ENCODE peak calls at places on chromosomes 1 and 21, in eight cellular contexts. D is hepatocyte, Z is psoas muscle, I is cardiac muscle cell, Q is IMR-90, H is BE2C, U is ovary, V is kidney. T is an unnamed sample. For H3K4me1, the result is how much of the 10 kb centered on the place peaks cover.

GRCh38 chr1:83929184-83929583 is 69.7 kb downstream of the TTLL7 start:
- DNase-seq in D (no peak), Z (no peak), I (peak), Q (peak), H (no peak), U (no peak), V (no peak), T (no peak)

GRCh38 chr1:235206533-235207201 is 45.6 kb upstream of the RBM34 start:
- DNase-seq in D (no peak), Z (no peak), I (no peak), Q (peak), H (no peak), U (no peak), V (no peak), T (no peak)

GRCh38 chr1:16724718-16725438 is 15.4 kb upstream of the RNU1-4 start:
- DNase-seq in D (peak), Z (peak), I (no peak), Q (no peak), H (no peak), U (no peak), V (peak), T (no peak)

GRCh38 chr1:189659731-189660130 is 817.9 kb downstream of the BRINP3 start:
- DNase-seq in D (no peak), Z (no peak), I (no peak), Q (no peak), H (no peak), U (no peak), V (no peak), T (no peak)

GRCh38 chr1:33242652-33243051 is 13.6 kb upstream of the ZNF362 start:
- DNase-seq in D (no peak), Z (no peak), I (no peak), Q (no peak), H (no peak), U (no peak), V (no peak), T (no peak)

GRCh38 chr1:7334475-7335035 is 436.5 kb upstream of the VAMP3 start:
- DNase-seq in D (peak), Z (no peak), I (peak), Q (peak), H (peak), U (no peak), V (no peak), T (peak)

GRCh38 chr1:150576367-150576711 is 3.1 kb downstream of the MCL1 start:
- DNase-seq in D (no peak), Z (no peak), I (no peak), Q (no peak), H (no peak), U (no peak), V (no peak), T (no peak)

GRCh38 chr1:227449051-227449450 is 114.3 kb upstream of the ZNF678 start:
- DNase-seq in D (peak), Z (no peak), I (peak), Q (no peak), H (peak), U (no peak), V (peak), T (no peak)

GRCh38 chr1:86950712-86951111 is 36.3 kb downstream of the HS2ST1 start:
- DNase-seq in D (no peak), Z (no peak), I (peak), Q (no peak), H (no peak), U (no peak), V (no peak), T (no peak)
- H3K4me3 ChIP-seq in D (no peak), Z (no peak), I (no peak), Q (no peak), H (no peak), U (no peak), V (no peak), T (no peak)

GRCh38 chr1:9452516-9453158 is 86.6 kb upstream of the SLC25A33 start:
- DNase-seq in D (no peak), Z (no peak), I (no peak), Q (no peak), H (no peak), U (peak), V (no peak), T (no peak)
- H3K4me1 ChIP-seq in D (under half), Z (half or more), I (under half), Q (under half), H (under half), U (under half), V (under half), T (under half)

GRCh38 chr21:29194847-29195246 is 64.4 kb downstream of the MAP3K7CL start:
- DNase-seq in D (no peak), Z (no peak), I (peak), Q (peak), H (no peak), U (no peak), V (no peak), T (no peak)
- TF ChIP-seq CTCF in D (no peak), Z (no peak), I (no peak), Q (no peak), H (no peak), U (no peak), V (no peak), T (no peak)

DNA sequence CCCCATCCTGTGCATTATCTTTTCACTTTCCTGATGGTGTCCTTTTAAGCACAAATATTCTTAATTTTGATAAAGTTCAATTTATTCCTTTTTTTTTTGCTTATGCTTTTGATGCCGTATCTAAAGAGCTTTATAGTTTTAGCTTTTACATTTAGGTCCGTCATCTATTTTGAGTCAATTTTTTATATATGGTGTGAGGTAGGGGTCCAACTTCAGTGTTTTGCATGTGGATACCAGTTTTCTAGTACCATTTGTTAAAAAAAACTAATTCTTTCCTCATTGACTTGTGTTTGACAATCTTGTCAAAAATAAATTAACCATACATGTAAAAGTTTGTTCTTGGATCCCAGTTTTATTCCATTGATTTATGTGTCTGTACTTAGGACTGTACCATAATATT is 4.9 kb downstream of the MTF2 start:
- DNase-seq in D (no peak), Z (no peak), I (no peak), Q (no peak), H (no peak), U (no peak), V (no peak), T (no peak)
- H3K4me3 ChIP-seq in D (no peak), Z (no peak), I (no peak), Q (no peak), H (no peak), U (no peak), V (no peak), T (no peak)

T was measured in mucosa of descending colon.